ENCODE peak calls at places on chromosomes 6 and 20, in six cellular contexts. B is MM.1S; Z is heart right ventricle; D is neural progenitor cell; J is left ventricle myocardium inferior; V is CD8-positive, alpha-beta T cell. U is an unnamed sample.

GRCh38 chr20:46031701-46032254 is 2.8 kb downstream of the SLC12A5 start:
- DNase-seq in V (no peak), B (no peak), D (peak; percentile 89), Z (no peak), J (no peak), U (no peak)

GRCh38 chr6:70381436-70381786 is 31.9 kb upstream of the FAM135A start:
- DNase-seq in Z (no peak), D (no peak), B (no peak), V (no peak), J (no peak), U (no peak)

GRCh38 chr20:6824401-6824800 is 56.9 kb downstream of the BMP2 start:
- DNase-seq in V (no peak), D (no peak), Z (no peak), J (no peak), B (no peak), U (no peak)

GRCh38 chr6:29216528-29216927 is 45.8 kb downstream of the OR2J2 start:
- DNase-seq in J (no peak), Z (no peak), D (no peak), B (no peak), V (no peak), U (no peak)

GRCh38 chr6:1247058-1247457 is 64.8 kb upstream of the FOXQ1 start:
- DNase-seq in B (no peak), D (no peak), Z (no peak), J (no peak), V (no peak), U (no peak)

GRCh38 chr6:143180860-143181259 is 120.2 kb downstream of the AIG1 start:
- DNase-seq in B (no peak), J (no peak), V (no peak), D (no peak), Z (no peak), U (peak; percentile 25)

GRCh38 chr6:130906736-130907381 is 79.7 kb downstream of the SMLR1 start:
- DNase-seq in Z (no peak), V (no peak), J (no peak), D (no peak), B (no peak), U (peak; percentile 87)

GRCh38 chr6:75101896-75102680 is 103.8 kb downstream of the COL12A1 start:
- DNase-seq in D (no peak), B (no peak), V (no peak), Z (no peak), J (no peak), U (peak; percentile 74)

GRCh38 chr6:149246691-149247384 is 70.7 kb upstream of the TAB2 start:
- DNase-seq in B (peak; percentile 53), D (no peak), Z (no peak), V (no peak), J (no peak), U (no peak)

GRCh38 chr20:8523684-8524083 is 391.6 kb downstream of the PLCB1 start:
- DNase-seq in B (no peak), J (no peak), D (peak; percentile 15), V (no peak), Z (no peak), U (no peak)

GRCh38 chr20:58719258-58719657 is 26.7 kb downstream of the NPEPL1 start:
- DNase-seq in J (peak; percentile 7), Z (no peak), D (no peak), V (no peak), B (no peak), U (no peak)

GRCh38 chr6:149014631-149015171 is 267.9 kb downstream of the UST start:
- DNase-seq in J (no peak), Z (no peak), V (no peak), B (no peak), D (no peak), U (no peak)

GRCh38 chr20:43746344-43747137 is 19.7 kb upstream of the GTSF1L start:
- DNase-seq in V (no peak), J (no peak), B (no peak), Z (no peak), D (no peak), U (peak; percentile 44)

GRCh38 chr6:111605100-111605748 is 454 bp downstream of the TRAF3IP2 start:
- DNase-seq in J (peak; percentile 81), Z (peak; percentile 73), D (peak; percentile 72), V (no peak), B (peak; percentile 54), U (peak; percentile 98)

GRCh38 chr6:170048615-170049256 is 242.1 kb downstream of the DLL1 start:
- DNase-seq in D (no peak), V (no peak), B (no peak), Z (no peak), J (no peak), U (no peak)

GRCh38 chr6:87698618-87699017 is 3.4 kb downstream of the AKIRIN2 start:
- DNase-seq in B (peak; percentile 59), J (no peak), D (peak; percentile 42), V (no peak), Z (no peak), U (peak; percentile 43)

GRCh38 chr20:34377072-34377847 is 14.2 kb downstream of the ITCH start:
- DNase-seq in J (no peak), B (no peak), Z (no peak), V (no peak), D (no peak), U (no peak)

GRCh38 chr20:62477669-62478450 is 2.1 kb upstream of the GATA5 start:
- DNase-seq in V (no peak), B (no peak), D (peak; percentile 74), J (no peak), Z (no peak), U (no peak)

GRCh38 chr6:134398453-134398852 is 80.5 kb upstream of the SGK1 start:
- DNase-seq in B (no peak), J (no peak), D (no peak), V (no peak), Z (no peak), U (no peak)

GRCh38 chr6:119351005-119351394 is 1.4 kb upstream of the MAN1A1 start:
- DNase-seq in V (no peak), B (peak; percentile 65), D (no peak), J (no peak), Z (no peak), U (peak; percentile 76)

GRCh38 chr6:37011656-37012378 is 6.4 kb downstream of the FGD2 start:
- DNase-seq in V (no peak), B (no peak), D (no peak), Z (no peak), J (no peak), U (peak; percentile 47)

GRCh38 chr6:84733889-84734288 is 30.5 kb downstream of the TBX18 start:
- DNase-seq in V (no peak), D (no peak), J (no peak), Z (no peak), B (no peak), U (no peak)

GRCh38 chr6:166556871-166557322 is 29.6 kb downstream of the RAMACL start:
- DNase-seq in B (no peak), D (peak; percentile 33), J (peak; percentile 87), Z (peak; percentile 90), V (no peak), U (peak; percentile 97)

GRCh38 chr6:135940783-135941182 is 89.3 kb downstream of the PDE7B start:
- DNase-seq in D (no peak), V (no peak), B (no peak), Z (no peak), J (no peak), U (no peak)

GRCh38 chr6:135941275-135941674 is 89.8 kb downstream of the PDE7B start:
- DNase-seq in B (no peak), J (no peak), V (no peak), Z (no peak), D (no peak), U (peak; percentile 67)

GRCh38 chr6:135937126-135937525 is 85.6 kb downstream of the PDE7B start:
- DNase-seq in Z (no peak), V (no peak), J (no peak), D (no peak), B (no peak), U (no peak)

GRCh38 chr6:135938588-135939215 is 87.2 kb downstream of the PDE7B start:
- DNase-seq in B (no peak), D (peak; percentile 39), J (peak; percentile 22), V (no peak), Z (peak; percentile 36), U (peak; percentile 79)

GRCh38 chr6:135939216-135939610 is 87.7 kb downstream of the PDE7B start:
- DNase-seq in B (no peak), Z (no peak), V (no peak), D (no peak), J (no peak), U (peak; percentile 73)
- H3K4me3 ChIP-seq in B (no peak overlapping the region), Z (peak overlapping the region; percentile 8), V (no peak overlapping the region), D (no peak overlapping the region), J (peak overlapping the region; percentile 37), U (no peak overlapping the region)

GRCh38 chr20:49230021-49230420 is 10.8 kb downstream of the DDX27 start:
- DNase-seq in V (no peak), Z (no peak), J (no peak), D (no peak), B (no peak), U (no peak)
- TF ChIP-seq CTCF in V (no peak), Z (no peak), J (no peak), D (no peak), B (no peak), U (no peak)

GRCh38 chr6:18425218-18425617 is 38.1 kb downstream of the RNF144B start:
- DNase-seq in D (no peak), V (no peak), J (no peak), Z (no peak), B (no peak), U (no peak)
- H3K4me3 ChIP-seq in D (no peak overlapping the region), V (no peak overlapping the region), J (no peak overlapping the region), Z (no peak overlapping the region), B (no peak overlapping the region), U (no peak overlapping the region)

GRCh38 chr6:161838306-161839035 is 564.6 kb upstream of the AGPAT4 start:
- DNase-seq in V (no peak), D (peak; percentile 26), Z (no peak), J (no peak), B (no peak), U (no peak)

GRCh38 chr6:161835426-161836029 is 561.7 kb upstream of the AGPAT4 start:
- DNase-seq in Z (no peak), B (no peak), J (no peak), D (no peak), V (no peak), U (no peak)

GRCh38 chr6:161837854-161838253 is 564.0 kb upstream of the AGPAT4 start:
- DNase-seq in V (no peak), J (no peak), Z (no peak), B (no peak), D (no peak), U (no peak)

GRCh38 chr6:161837449-161837735 is 563.5 kb upstream of the AGPAT4 start:
- DNase-seq in V (no peak), J (no peak), Z (no peak), D (no peak), B (no peak), U (no peak)

DNA sequence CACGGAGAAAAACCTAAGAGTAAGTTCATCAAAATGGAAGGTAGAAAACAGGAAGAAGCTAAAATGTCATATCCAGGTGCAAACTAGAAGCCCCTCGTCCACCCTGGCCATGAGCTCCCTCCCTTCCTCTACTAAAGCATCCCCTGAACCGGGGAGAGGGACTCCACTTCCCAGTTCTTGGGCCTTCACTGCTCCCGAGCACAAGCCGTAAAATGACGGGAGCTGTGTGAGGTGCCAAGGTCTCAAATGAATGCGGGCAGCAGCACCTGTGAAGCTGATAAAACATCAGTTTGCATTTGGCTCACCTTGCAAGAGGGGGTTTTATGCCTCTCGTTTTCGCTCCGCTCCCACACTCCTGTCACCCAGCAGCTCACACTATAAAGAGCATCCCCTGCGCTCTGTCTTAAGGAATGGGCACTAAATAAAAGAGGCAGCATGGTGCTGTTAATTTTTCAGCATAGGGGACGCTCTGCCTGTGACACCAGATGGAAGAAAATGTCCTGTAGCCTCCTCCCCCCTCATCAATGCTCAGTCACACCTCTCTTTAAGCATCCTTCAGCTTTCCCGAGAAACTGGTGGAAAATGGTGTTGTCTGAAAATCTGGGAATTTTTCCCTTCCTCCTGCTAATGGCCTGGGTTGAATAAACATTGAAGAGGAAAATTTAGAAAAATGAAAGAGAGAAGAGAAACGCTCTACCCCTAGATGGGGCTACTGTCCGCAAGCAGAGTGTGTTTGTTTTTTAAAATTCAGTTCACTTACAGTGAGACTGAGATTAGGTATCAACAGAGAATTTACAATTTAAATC is 563.0 kb upstream of the AGPAT4 start:
- DNase-seq in J (no peak), V (no peak), Z (no peak), D (no peak), B (no peak), U (no peak)
- TF ChIP-seq CTCF in J (peak; percentile 42), V (no peak), Z (peak; percentile 36), D (peak; percentile 64), B (no peak), U (no peak)